ENCODE peak calls at places on chromosome 20, in six cellular contexts. One of them, this sample, is unnamed.

GRCh38 chr20:41005361-41005729 is 23.3 kb upstream of the TOP1 start:
- ATAC-seq in GM12878: no peak
- ATAC-seq in HepG2: no peak
- ATAC-seq in K562: no peak
- ATAC-seq in A549: peak
- ATAC-seq in upper lobe of left lung: peak
- ATAC-seq in this sample: peak

GRCh38 chr20:41137412-41138216 is at the start of gene PLCG1:
- ATAC-seq in A549: peak
- ATAC-seq in HepG2: peak
- ATAC-seq in upper lobe of left lung: peak
- ATAC-seq in K562: peak
- ATAC-seq in GM12878: peak
- ATAC-seq in this sample: peak

GRCh38 chr20:41050361-41051019 is 21.9 kb downstream of the TOP1 start:
- ATAC-seq in HepG2: no peak
- ATAC-seq in GM12878: peak
- ATAC-seq in upper lobe of left lung: no peak
- ATAC-seq in A549: no peak
- ATAC-seq in K562: peak
- ATAC-seq in this sample: peak

GRCh38 chr20:29419378-29419777 is 1838.1 kb upstream of the DEFB115 start:
- ATAC-seq in A549: no peak
- ATAC-seq in GM12878: no peak
- ATAC-seq in K562: no peak
- ATAC-seq in upper lobe of left lung: peak
- ATAC-seq in HepG2: no peak
- ATAC-seq in this sample: peak

GRCh38 chr20:43658068-43658722 is 8.7 kb upstream of the MYBL2 start:
- ATAC-seq in K562: peak
- ATAC-seq in upper lobe of left lung: no peak
- ATAC-seq in GM12878: peak
- ATAC-seq in A549: peak
- ATAC-seq in HepG2: peak
- ATAC-seq in this sample: no peak

GRCh38 chr20:1841554-1842140 is 53.6 kb upstream of the SIRPA start:
- ATAC-seq in HepG2: no peak
- ATAC-seq in A549: no peak
- ATAC-seq in K562: no peak
- ATAC-seq in upper lobe of left lung: peak
- ATAC-seq in GM12878: no peak
- ATAC-seq in this sample: peak

GRCh38 chr20:1535420-1536175 is 21.9 kb downstream of the SIRPD start:
- ATAC-seq in GM12878: peak
- ATAC-seq in A549: no peak
- ATAC-seq in K562: no peak
- ATAC-seq in upper lobe of left lung: peak
- ATAC-seq in HepG2: no peak
- ATAC-seq in this sample: no peak

GRCh38 chr20:16615199-16615598 is 42.0 kb upstream of the KIF16B start:
- ATAC-seq in A549: no peak
- ATAC-seq in GM12878: no peak
- ATAC-seq in HepG2: no peak
- ATAC-seq in K562: no peak
- ATAC-seq in upper lobe of left lung: peak
- ATAC-seq in this sample: no peak

GRCh38 chr20:38226553-38226952 is 34.0 kb downstream of the KIAA1755 start:
- ATAC-seq in GM12878: no peak
- ATAC-seq in upper lobe of left lung: no peak
- ATAC-seq in HepG2: no peak
- ATAC-seq in A549: no peak
- ATAC-seq in K562: no peak
- ATAC-seq in this sample: no peak

GRCh38 chr20:64006902-64007301 is 26.0 kb downstream of the PRPF6 start:
- ATAC-seq in GM12878: peak
- ATAC-seq in K562: no peak
- ATAC-seq in A549: no peak
- ATAC-seq in HepG2: peak
- ATAC-seq in upper lobe of left lung: no peak
- ATAC-seq in this sample: no peak

GRCh38 chr20:44691424-44692423 is 23.4 kb upstream of the CCN5 start:
- ATAC-seq in upper lobe of left lung: peak
- ATAC-seq in K562: no peak
- ATAC-seq in A549: no peak
- ATAC-seq in HepG2: no peak
- ATAC-seq in GM12878: no peak
- ATAC-seq in this sample: peak

GRCh38 chr20:37535443-37536132 is 7.9 kb upstream of the BLCAP start:
- ATAC-seq in A549: no peak
- ATAC-seq in HepG2: peak
- ATAC-seq in upper lobe of left lung: no peak
- ATAC-seq in GM12878: no peak
- ATAC-seq in K562: no peak
- ATAC-seq in this sample: no peak

GRCh38 chr20:571754-572331 is 28.3 kb upstream of the CSNK2A1 start:
- ATAC-seq in upper lobe of left lung: peak
- ATAC-seq in K562: peak
- ATAC-seq in HepG2: peak
- ATAC-seq in GM12878: no peak
- ATAC-seq in A549: peak
- ATAC-seq in this sample: peak

GRCh38 chr20:57128051-57128757 is 138.2 kb downstream of the BMP7 start:
- ATAC-seq in HepG2: no peak
- ATAC-seq in GM12878: no peak
- ATAC-seq in A549: no peak
- ATAC-seq in upper lobe of left lung: no peak
- ATAC-seq in K562: no peak
- ATAC-seq in this sample: no peak

GRCh38 chr20:46200582-46201570 is 82.8 kb downstream of the CD40 start:
- ATAC-seq in upper lobe of left lung: no peak
- ATAC-seq in K562: no peak
- ATAC-seq in A549: no peak
- ATAC-seq in GM12878: no peak
- ATAC-seq in HepG2: no peak
- ATAC-seq in this sample: no peak
- TF ChIP-seq EP300 in upper lobe of left lung: no peak
- TF ChIP-seq EP300 in K562: no peak
- TF ChIP-seq EP300 in A549: no peak
- TF ChIP-seq EP300 in GM12878: no peak
- TF ChIP-seq EP300 in HepG2: no peak
- TF ChIP-seq EP300 in this sample: no peak

DNA sequence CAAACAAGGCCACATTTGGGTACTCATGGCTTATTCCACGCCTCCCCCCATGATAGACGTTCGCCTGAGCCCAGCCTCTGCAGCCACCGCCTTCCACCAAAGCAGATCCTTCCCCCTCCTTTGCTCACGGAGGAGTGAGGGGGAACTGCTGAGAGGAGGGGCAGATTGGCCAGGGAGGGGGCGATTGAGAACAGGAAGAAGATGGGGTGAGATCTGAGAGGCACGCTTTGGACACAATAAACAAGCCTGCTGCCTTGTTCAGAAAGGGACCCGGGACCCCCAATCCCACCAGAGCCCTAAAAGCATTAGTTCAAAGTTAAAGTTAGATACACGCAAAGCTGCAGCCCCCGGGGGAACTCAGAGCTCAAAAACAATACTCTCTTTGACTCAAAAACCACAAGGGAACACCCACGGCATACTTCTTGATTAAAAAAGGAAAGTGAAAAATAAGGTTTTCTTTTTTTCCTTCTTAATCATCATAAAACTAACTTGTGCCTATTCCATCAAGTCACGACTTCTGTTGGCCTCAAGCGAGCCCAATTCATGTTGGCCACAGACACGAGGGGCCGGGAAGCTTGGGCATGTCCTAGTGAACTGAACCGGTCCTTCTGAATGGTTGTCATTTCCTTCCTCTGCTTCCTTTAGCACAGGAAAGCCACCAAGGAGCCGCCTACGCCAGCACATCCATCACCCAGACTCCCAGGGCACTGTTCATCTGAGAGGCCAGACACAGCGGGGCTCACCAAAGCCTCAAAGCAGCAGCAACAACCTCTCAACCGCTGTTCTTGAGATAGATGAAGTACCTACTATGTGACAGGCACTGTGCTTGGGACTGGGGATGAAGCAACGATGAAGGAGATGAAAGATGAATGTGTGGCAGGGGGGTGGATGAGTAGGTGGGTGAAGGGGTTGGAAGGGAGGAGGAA is 44.7 kb downstream of the NFATC2 start:
- ATAC-seq in K562: no peak
- ATAC-seq in GM12878: peak
- ATAC-seq in HepG2: no peak
- ATAC-seq in upper lobe of left lung: peak
- ATAC-seq in A549: no peak
- ATAC-seq in this sample: no peak
- H3K4me3 ChIP-seq in K562: no peak
- H3K4me3 ChIP-seq in GM12878: peak
- H3K4me3 ChIP-seq in HepG2: no peak
- H3K4me3 ChIP-seq in upper lobe of left lung: no peak
- H3K4me3 ChIP-seq in A549: no peak
- H3K4me3 ChIP-seq in this sample: no peak

GRCh38 chr20:48730977-48731376 is 96.8 kb downstream of the PREX1 start:
- ATAC-seq in upper lobe of left lung: no peak
- ATAC-seq in A549: no peak
- ATAC-seq in K562: no peak
- ATAC-seq in HepG2: no peak
- ATAC-seq in GM12878: no peak
- ATAC-seq in this sample: no peak

GRCh38 chr20:48729538-48729937 is 98.3 kb downstream of the PREX1 start:
- ATAC-seq in HepG2: no peak
- ATAC-seq in K562: no peak
- ATAC-seq in upper lobe of left lung: no peak
- ATAC-seq in GM12878: no peak
- ATAC-seq in A549: no peak
- ATAC-seq in this sample: no peak

GRCh38 chr20:48727226-48727625 is 100.6 kb downstream of the PREX1 start:
- ATAC-seq in upper lobe of left lung: no peak
- ATAC-seq in GM12878: no peak
- ATAC-seq in A549: no peak
- ATAC-seq in HepG2: no peak
- ATAC-seq in K562: no peak
- ATAC-seq in this sample: no peak

GRCh38 chr20:48725589-48725991 is 102.2 kb downstream of the PREX1 start:
- ATAC-seq in HepG2: no peak
- ATAC-seq in A549: peak
- ATAC-seq in K562: peak
- ATAC-seq in upper lobe of left lung: no peak
- ATAC-seq in GM12878: peak
- ATAC-seq in this sample: peak

GRCh38 chr20:48728042-48728837 is 99.6 kb downstream of the PREX1 start:
- ATAC-seq in K562: no peak
- ATAC-seq in A549: no peak
- ATAC-seq in GM12878: no peak
- ATAC-seq in HepG2: no peak
- ATAC-seq in upper lobe of left lung: no peak
- ATAC-seq in this sample: no peak
- TF ChIP-seq EP300 in K562: no peak
- TF ChIP-seq EP300 in A549: no peak
- TF ChIP-seq EP300 in GM12878: no peak
- TF ChIP-seq EP300 in HepG2: no peak
- TF ChIP-seq EP300 in upper lobe of left lung: no peak
- TF ChIP-seq EP300 in this sample: no peak

GRCh38 chr20:62405981-62406513 is 1.0 kb downstream of the CABLES2 start:
- ATAC-seq in upper lobe of left lung: no peak
- ATAC-seq in K562: no peak
- ATAC-seq in A549: no peak
- ATAC-seq in GM12878: no peak
- ATAC-seq in HepG2: peak
- ATAC-seq in this sample: no peak

GRCh38 chr20:62406635-62407176 is 379 bp downstream of the CABLES2 start:
- ATAC-seq in K562: no peak
- ATAC-seq in upper lobe of left lung: no peak
- ATAC-seq in HepG2: no peak
- ATAC-seq in A549: no peak
- ATAC-seq in GM12878: no peak
- ATAC-seq in this sample: peak

GRCh38 chr20:62404112-62404665 is 2.9 kb downstream of the CABLES2 start:
- ATAC-seq in HepG2: no peak
- ATAC-seq in A549: no peak
- ATAC-seq in K562: no peak
- ATAC-seq in upper lobe of left lung: no peak
- ATAC-seq in GM12878: no peak
- ATAC-seq in this sample: no peak

GRCh38 chr20:62404761-62405107 is 2.4 kb downstream of the CABLES2 start:
- ATAC-seq in upper lobe of left lung: no peak
- ATAC-seq in A549: no peak
- ATAC-seq in HepG2: no peak
- ATAC-seq in GM12878: no peak
- ATAC-seq in K562: no peak
- ATAC-seq in this sample: no peak

DNA sequence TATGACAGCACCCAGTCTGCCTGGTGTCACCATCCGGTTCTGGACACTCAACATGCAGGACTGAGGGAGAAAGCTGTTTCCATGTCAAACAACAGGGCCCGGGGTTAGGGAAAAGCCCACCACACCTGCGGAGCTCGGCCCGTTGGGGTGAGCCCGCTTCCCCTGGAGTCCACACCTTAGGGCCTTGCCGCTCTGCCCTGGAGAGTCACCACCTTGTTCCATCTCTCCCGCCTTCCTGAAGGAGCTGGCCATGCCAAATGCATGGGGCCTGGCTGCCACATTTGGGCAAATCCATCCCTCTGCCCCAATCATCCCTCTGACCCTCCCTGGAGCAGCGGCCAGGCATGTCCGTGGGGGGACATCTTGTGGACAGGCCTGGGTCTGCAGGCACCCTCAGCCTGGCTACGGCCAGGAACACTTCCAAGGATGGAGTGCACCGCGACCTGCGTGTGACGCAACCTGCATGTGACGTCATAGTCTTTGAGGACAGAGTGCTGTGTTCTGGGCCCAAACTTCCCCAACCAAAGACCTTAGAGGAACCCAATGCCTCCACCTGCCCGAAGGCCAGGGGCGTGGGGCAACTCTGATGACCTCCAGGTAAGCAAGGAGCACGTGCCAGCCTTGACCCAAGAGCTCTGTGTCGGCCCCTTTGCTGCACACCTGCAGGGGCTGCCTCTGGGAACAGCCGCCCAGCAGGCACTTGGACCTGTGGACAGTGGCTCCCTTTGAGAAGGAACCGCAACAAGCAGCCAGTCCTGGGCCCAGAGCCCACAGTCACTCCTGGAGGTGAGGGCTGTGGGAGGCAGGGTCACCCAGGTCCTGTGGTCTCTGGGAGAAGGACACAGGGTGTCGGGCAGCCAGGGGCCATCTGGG is 1.7 kb downstream of the CABLES2 start:
- ATAC-seq in HepG2: peak
- ATAC-seq in upper lobe of left lung: peak
- ATAC-seq in GM12878: no peak
- ATAC-seq in K562: peak
- ATAC-seq in A549: peak
- ATAC-seq in this sample: peak
- H3K4me3 ChIP-seq in HepG2: peak
- H3K4me3 ChIP-seq in upper lobe of left lung: no peak
- H3K4me3 ChIP-seq in GM12878: peak
- H3K4me3 ChIP-seq in K562: no peak
- H3K4me3 ChIP-seq in A549: no peak
- H3K4me3 ChIP-seq in this sample: peak

This sample was measured in gastroesophageal sphincter.